ENCODE peak calls at places on chromosome 16, in ten cellular contexts. One of them, this sample, is unnamed.

GRCh38 chr16:49464093-49464492 is 90.5 kb downstream of the C16orf78 start:
- DNase-seq in astrocyte of the spinal cord: no peak
- DNase-seq in AG10803: no peak
- DNase-seq in PC-3: no peak
- DNase-seq in fibroblast of the aortic adventitia: no peak
- DNase-seq in epithelial cell of esophagus: no peak
- DNase-seq in cardiac fibroblast: no peak
- DNase-seq in RWPE1: no peak
- DNase-seq in left ventricle myocardium inferior: no peak
- DNase-seq in HFFc6: no peak
- DNase-seq in this sample: no peak

GRCh38 chr16:53131363-53132071 is 76.7 kb downstream of the CHD9 start:
- DNase-seq in cardiac fibroblast: peak
- DNase-seq in PC-3: peak
- DNase-seq in fibroblast of the aortic adventitia: peak
- DNase-seq in RWPE1: peak
- DNase-seq in astrocyte of the spinal cord: peak
- DNase-seq in left ventricle myocardium inferior: peak
- DNase-seq in AG10803: peak
- DNase-seq in HFFc6: peak
- DNase-seq in epithelial cell of esophagus: peak
- DNase-seq in this sample: peak

GRCh38 chr16:55534773-55535172 is 25.9 kb downstream of the LPCAT2 start:
- DNase-seq in PC-3: no peak
- DNase-seq in cardiac fibroblast: no peak
- DNase-seq in AG10803: no peak
- DNase-seq in epithelial cell of esophagus: peak
- DNase-seq in HFFc6: no peak
- DNase-seq in left ventricle myocardium inferior: no peak
- DNase-seq in fibroblast of the aortic adventitia: peak
- DNase-seq in astrocyte of the spinal cord: no peak
- DNase-seq in RWPE1: no peak
- DNase-seq in this sample: no peak

GRCh38 chr16:13560151-13560550 is 359.8 kb upstream of the ERCC4 start:
- DNase-seq in left ventricle myocardium inferior: no peak
- DNase-seq in HFFc6: no peak
- DNase-seq in epithelial cell of esophagus: no peak
- DNase-seq in PC-3: no peak
- DNase-seq in cardiac fibroblast: no peak
- DNase-seq in astrocyte of the spinal cord: no peak
- DNase-seq in RWPE1: no peak
- DNase-seq in AG10803: no peak
- DNase-seq in fibroblast of the aortic adventitia: no peak
- DNase-seq in this sample: no peak

GRCh38 chr16:46826618-46827017 is 4.4 kb downstream of the C16orf87 start:
- DNase-seq in AG10803: no peak
- DNase-seq in RWPE1: no peak
- DNase-seq in astrocyte of the spinal cord: no peak
- DNase-seq in fibroblast of the aortic adventitia: no peak
- DNase-seq in PC-3: no peak
- DNase-seq in cardiac fibroblast: no peak
- DNase-seq in HFFc6: peak
- DNase-seq in left ventricle myocardium inferior: no peak
- DNase-seq in epithelial cell of esophagus: no peak
- DNase-seq in this sample: no peak

GRCh38 chr16:57480127-57480753 is 6.1 kb downstream of the DOK4 start:
- DNase-seq in epithelial cell of esophagus: no peak
- DNase-seq in left ventricle myocardium inferior: peak
- DNase-seq in HFFc6: peak
- DNase-seq in cardiac fibroblast: peak
- DNase-seq in AG10803: peak
- DNase-seq in fibroblast of the aortic adventitia: peak
- DNase-seq in astrocyte of the spinal cord: no peak
- DNase-seq in RWPE1: no peak
- DNase-seq in PC-3: no peak
- DNase-seq in this sample: no peak

GRCh38 chr16:86626966-86627365 is 48.6 kb downstream of the FOXL1 start:
- DNase-seq in AG10803: no peak
- DNase-seq in epithelial cell of esophagus: peak
- DNase-seq in astrocyte of the spinal cord: peak
- DNase-seq in left ventricle myocardium inferior: no peak
- DNase-seq in PC-3: peak
- DNase-seq in fibroblast of the aortic adventitia: no peak
- DNase-seq in RWPE1: no peak
- DNase-seq in HFFc6: no peak
- DNase-seq in cardiac fibroblast: no peak
- DNase-seq in this sample: no peak

GRCh38 chr16:2499454-2499853 is 14.3 kb upstream of the ATP6V0C start:
- DNase-seq in astrocyte of the spinal cord: no peak
- DNase-seq in AG10803: no peak
- DNase-seq in cardiac fibroblast: no peak
- DNase-seq in HFFc6: no peak
- DNase-seq in fibroblast of the aortic adventitia: no peak
- DNase-seq in RWPE1: no peak
- DNase-seq in PC-3: no peak
- DNase-seq in left ventricle myocardium inferior: no peak
- DNase-seq in epithelial cell of esophagus: no peak
- DNase-seq in this sample: no peak

DNA sequence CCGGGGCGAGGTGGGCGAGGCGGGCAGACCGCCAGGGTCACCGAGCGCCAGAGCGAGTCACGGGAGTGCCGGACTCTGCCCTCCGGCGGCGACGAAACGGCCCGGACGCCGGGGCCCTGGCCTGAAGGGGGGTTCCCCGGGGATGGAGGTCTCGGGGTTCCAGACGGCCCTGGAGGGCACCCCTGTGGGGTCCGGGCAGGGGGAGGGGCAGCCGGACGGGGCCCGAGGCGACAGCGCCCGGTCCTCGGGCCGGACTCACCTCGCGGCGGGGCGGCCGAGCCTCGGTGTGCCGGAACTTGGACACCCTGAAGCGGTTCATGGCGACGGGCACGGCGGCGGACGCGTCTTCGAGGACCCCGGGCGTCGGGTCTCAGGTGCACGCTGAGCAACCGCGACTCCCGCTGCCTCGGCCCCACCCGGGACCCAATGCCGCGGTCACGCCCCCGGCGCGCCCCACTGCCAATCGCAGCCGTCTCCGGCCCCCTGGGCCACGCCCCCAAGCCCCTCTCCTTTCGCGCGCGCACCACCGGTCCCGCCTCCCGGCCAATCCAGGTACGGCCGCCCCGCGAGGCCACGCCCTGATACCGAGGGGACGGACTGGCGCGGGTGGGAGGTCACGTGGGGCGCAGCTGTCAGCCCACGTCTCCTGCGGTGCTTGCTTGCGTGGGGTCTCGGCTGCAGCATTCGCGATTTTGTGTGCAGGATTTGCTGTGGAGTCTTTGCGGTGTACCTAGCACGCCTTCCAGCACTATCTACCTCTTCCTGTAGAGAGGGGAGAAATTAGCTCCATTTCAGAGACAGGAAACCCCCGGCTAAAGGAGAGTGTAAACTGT is at the start of gene CORO7:
- DNase-seq in fibroblast of the aortic adventitia: peak
- DNase-seq in AG10803: peak
- DNase-seq in left ventricle myocardium inferior: peak
- DNase-seq in PC-3: peak
- DNase-seq in astrocyte of the spinal cord: peak
- DNase-seq in HFFc6: peak
- DNase-seq in cardiac fibroblast: peak
- DNase-seq in RWPE1: peak
- DNase-seq in epithelial cell of esophagus: peak
- DNase-seq in this sample: peak
- TF ChIP-seq CTCF in fibroblast of the aortic adventitia: no peak
- TF ChIP-seq CTCF in AG10803: no peak
- TF ChIP-seq CTCF in left ventricle myocardium inferior: no peak
- TF ChIP-seq CTCF in PC-3: no peak
- TF ChIP-seq CTCF in astrocyte of the spinal cord: no peak
- TF ChIP-seq CTCF in HFFc6: peak
- TF ChIP-seq CTCF in cardiac fibroblast: no peak
- TF ChIP-seq CTCF in RWPE1: no peak
- TF ChIP-seq CTCF in epithelial cell of esophagus: no peak
- TF ChIP-seq CTCF in this sample: no peak

GRCh38 chr16:27862953-27863352 is 200.6 kb downstream of the GSG1L start:
- DNase-seq in astrocyte of the spinal cord: no peak
- DNase-seq in epithelial cell of esophagus: no peak
- DNase-seq in fibroblast of the aortic adventitia: no peak
- DNase-seq in cardiac fibroblast: no peak
- DNase-seq in PC-3: no peak
- DNase-seq in AG10803: no peak
- DNase-seq in RWPE1: no peak
- DNase-seq in left ventricle myocardium inferior: no peak
- DNase-seq in HFFc6: no peak
- DNase-seq in this sample: no peak

GRCh38 chr16:27863377-27863776 is 200.1 kb downstream of the GSG1L start:
- DNase-seq in PC-3: no peak
- DNase-seq in epithelial cell of esophagus: no peak
- DNase-seq in left ventricle myocardium inferior: no peak
- DNase-seq in HFFc6: no peak
- DNase-seq in astrocyte of the spinal cord: no peak
- DNase-seq in fibroblast of the aortic adventitia: no peak
- DNase-seq in RWPE1: no peak
- DNase-seq in AG10803: no peak
- DNase-seq in cardiac fibroblast: no peak
- DNase-seq in this sample: no peak

GRCh38 chr16:27853651-27854050 is 209.9 kb downstream of the GSG1L start:
- DNase-seq in PC-3: no peak
- DNase-seq in cardiac fibroblast: no peak
- DNase-seq in epithelial cell of esophagus: no peak
- DNase-seq in AG10803: no peak
- DNase-seq in left ventricle myocardium inferior: no peak
- DNase-seq in RWPE1: no peak
- DNase-seq in HFFc6: no peak
- DNase-seq in fibroblast of the aortic adventitia: no peak
- DNase-seq in astrocyte of the spinal cord: no peak
- DNase-seq in this sample: no peak

GRCh38 chr16:27860091-27860490 is 203.4 kb downstream of the GSG1L start:
- DNase-seq in RWPE1: no peak
- DNase-seq in astrocyte of the spinal cord: no peak
- DNase-seq in left ventricle myocardium inferior: no peak
- DNase-seq in HFFc6: no peak
- DNase-seq in PC-3: no peak
- DNase-seq in cardiac fibroblast: no peak
- DNase-seq in AG10803: no peak
- DNase-seq in epithelial cell of esophagus: no peak
- DNase-seq in fibroblast of the aortic adventitia: no peak
- DNase-seq in this sample: no peak

GRCh38 chr16:27859020-27859419 is 204.5 kb downstream of the GSG1L start:
- DNase-seq in cardiac fibroblast: no peak
- DNase-seq in PC-3: no peak
- DNase-seq in epithelial cell of esophagus: no peak
- DNase-seq in AG10803: no peak
- DNase-seq in HFFc6: no peak
- DNase-seq in left ventricle myocardium inferior: no peak
- DNase-seq in RWPE1: no peak
- DNase-seq in fibroblast of the aortic adventitia: no peak
- DNase-seq in astrocyte of the spinal cord: no peak
- DNase-seq in this sample: no peak
- TF ChIP-seq CTCF in cardiac fibroblast: no peak
- TF ChIP-seq CTCF in PC-3: peak
- TF ChIP-seq CTCF in epithelial cell of esophagus: no peak
- TF ChIP-seq CTCF in AG10803: no peak
- TF ChIP-seq CTCF in HFFc6: peak
- TF ChIP-seq CTCF in left ventricle myocardium inferior: no peak
- TF ChIP-seq CTCF in RWPE1: no peak
- TF ChIP-seq CTCF in fibroblast of the aortic adventitia: no peak
- TF ChIP-seq CTCF in astrocyte of the spinal cord: no peak
- TF ChIP-seq CTCF in this sample: peak

GRCh38 chr16:70714526-70715112 is 28.8 kb upstream of the MTSS2 start:
- DNase-seq in left ventricle myocardium inferior: no peak
- DNase-seq in astrocyte of the spinal cord: no peak
- DNase-seq in HFFc6: no peak
- DNase-seq in cardiac fibroblast: no peak
- DNase-seq in AG10803: no peak
- DNase-seq in RWPE1: no peak
- DNase-seq in PC-3: no peak
- DNase-seq in epithelial cell of esophagus: no peak
- DNase-seq in fibroblast of the aortic adventitia: no peak
- DNase-seq in this sample: no peak

GRCh38 chr16:70713781-70714180 is 27.9 kb upstream of the MTSS2 start:
- DNase-seq in astrocyte of the spinal cord: no peak
- DNase-seq in AG10803: no peak
- DNase-seq in fibroblast of the aortic adventitia: no peak
- DNase-seq in PC-3: no peak
- DNase-seq in left ventricle myocardium inferior: no peak
- DNase-seq in epithelial cell of esophagus: no peak
- DNase-seq in cardiac fibroblast: no peak
- DNase-seq in HFFc6: no peak
- DNase-seq in RWPE1: no peak
- DNase-seq in this sample: no peak

GRCh38 chr16:70717065-70717464 is 31.2 kb upstream of the MTSS2 start:
- DNase-seq in RWPE1: no peak
- DNase-seq in astrocyte of the spinal cord: no peak
- DNase-seq in left ventricle myocardium inferior: no peak
- DNase-seq in HFFc6: no peak
- DNase-seq in epithelial cell of esophagus: no peak
- DNase-seq in fibroblast of the aortic adventitia: no peak
- DNase-seq in AG10803: no peak
- DNase-seq in PC-3: no peak
- DNase-seq in cardiac fibroblast: no peak
- DNase-seq in this sample: no peak

GRCh38 chr16:70715860-70716357 is 30.1 kb upstream of the MTSS2 start:
- DNase-seq in PC-3: peak
- DNase-seq in HFFc6: no peak
- DNase-seq in epithelial cell of esophagus: no peak
- DNase-seq in fibroblast of the aortic adventitia: peak
- DNase-seq in AG10803: no peak
- DNase-seq in RWPE1: no peak
- DNase-seq in astrocyte of the spinal cord: peak
- DNase-seq in cardiac fibroblast: peak
- DNase-seq in left ventricle myocardium inferior: no peak
- DNase-seq in this sample: no peak

DNA sequence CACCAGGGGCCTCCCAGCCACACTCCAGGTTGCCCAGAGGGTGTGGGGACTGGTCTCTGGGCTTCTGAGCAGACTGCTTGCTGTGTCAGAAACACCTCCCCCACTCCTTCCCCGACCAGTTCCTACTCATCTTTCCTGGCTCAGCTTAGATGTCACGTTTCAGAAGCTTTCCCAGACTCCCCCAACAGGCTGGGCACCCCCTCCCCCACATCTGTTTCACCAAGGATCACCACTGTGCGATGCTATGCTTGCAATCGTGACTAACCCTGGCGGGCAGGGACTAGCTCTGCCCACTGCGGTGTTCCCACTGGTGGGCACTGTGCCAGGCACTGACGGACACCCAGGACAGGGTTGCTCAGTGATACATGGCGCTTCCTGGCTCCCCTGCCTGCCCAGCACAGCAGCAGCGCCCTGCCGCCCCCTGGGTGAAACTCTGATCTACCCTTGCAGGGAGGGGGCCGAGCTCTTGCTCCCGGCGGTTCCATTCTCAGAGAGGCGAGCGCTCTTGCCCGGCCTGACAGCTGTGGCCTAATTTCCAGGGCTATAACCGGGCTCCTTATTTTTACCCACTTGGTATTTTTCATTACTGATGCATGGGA is 29.4 kb upstream of the MTSS2 start:
- DNase-seq in cardiac fibroblast: peak
- DNase-seq in fibroblast of the aortic adventitia: peak
- DNase-seq in HFFc6: peak
- DNase-seq in astrocyte of the spinal cord: peak
- DNase-seq in PC-3: peak
- DNase-seq in RWPE1: peak
- DNase-seq in AG10803: peak
- DNase-seq in epithelial cell of esophagus: peak
- DNase-seq in left ventricle myocardium inferior: peak
- DNase-seq in this sample: no peak
- TF ChIP-seq CTCF in cardiac fibroblast: peak
- TF ChIP-seq CTCF in fibroblast of the aortic adventitia: no peak
- TF ChIP-seq CTCF in HFFc6: peak
- TF ChIP-seq CTCF in astrocyte of the spinal cord: peak
- TF ChIP-seq CTCF in PC-3: peak
- TF ChIP-seq CTCF in RWPE1: no peak
- TF ChIP-seq CTCF in AG10803: peak
- TF ChIP-seq CTCF in epithelial cell of esophagus: peak
- TF ChIP-seq CTCF in left ventricle myocardium inferior: peak
- TF ChIP-seq CTCF in this sample: no peak

GRCh38 chr16:7512503-7512902 is 179.9 kb downstream of the RBFOX1 start:
- DNase-seq in astrocyte of the spinal cord: no peak
- DNase-seq in RWPE1: no peak
- DNase-seq in AG10803: no peak
- DNase-seq in HFFc6: no peak
- DNase-seq in PC-3: no peak
- DNase-seq in cardiac fibroblast: no peak
- DNase-seq in left ventricle myocardium inferior: no peak
- DNase-seq in fibroblast of the aortic adventitia: no peak
- DNase-seq in epithelial cell of esophagus: no peak
- DNase-seq in this sample: no peak

GRCh38 chr16:7509919-7510705 is 177.5 kb downstream of the RBFOX1 start:
- DNase-seq in left ventricle myocardium inferior: no peak
- DNase-seq in astrocyte of the spinal cord: no peak
- DNase-seq in cardiac fibroblast: no peak
- DNase-seq in HFFc6: no peak
- DNase-seq in RWPE1: no peak
- DNase-seq in PC-3: no peak
- DNase-seq in fibroblast of the aortic adventitia: no peak
- DNase-seq in epithelial cell of esophagus: no peak
- DNase-seq in AG10803: no peak
- DNase-seq in this sample: no peak

GRCh38 chr16:7511549-7512260 is 179.1 kb downstream of the RBFOX1 start:
- DNase-seq in PC-3: no peak
- DNase-seq in left ventricle myocardium inferior: no peak
- DNase-seq in HFFc6: no peak
- DNase-seq in AG10803: no peak
- DNase-seq in cardiac fibroblast: no peak
- DNase-seq in RWPE1: no peak
- DNase-seq in astrocyte of the spinal cord: no peak
- DNase-seq in epithelial cell of esophagus: no peak
- DNase-seq in fibroblast of the aortic adventitia: no peak
- DNase-seq in this sample: no peak

GRCh38 chr16:7515543-7515942 is 182.9 kb downstream of the RBFOX1 start:
- DNase-seq in RWPE1: no peak
- DNase-seq in AG10803: no peak
- DNase-seq in PC-3: no peak
- DNase-seq in astrocyte of the spinal cord: no peak
- DNase-seq in fibroblast of the aortic adventitia: no peak
- DNase-seq in left ventricle myocardium inferior: no peak
- DNase-seq in HFFc6: no peak
- DNase-seq in epithelial cell of esophagus: no peak
- DNase-seq in cardiac fibroblast: no peak
- DNase-seq in this sample: no peak

GRCh38 chr16:7513429-7513828 is 180.8 kb downstream of the RBFOX1 start:
- DNase-seq in HFFc6: no peak
- DNase-seq in RWPE1: no peak
- DNase-seq in AG10803: no peak
- DNase-seq in PC-3: no peak
- DNase-seq in cardiac fibroblast: no peak
- DNase-seq in astrocyte of the spinal cord: no peak
- DNase-seq in epithelial cell of esophagus: no peak
- DNase-seq in left ventricle myocardium inferior: no peak
- DNase-seq in fibroblast of the aortic adventitia: no peak
- DNase-seq in this sample: no peak
- TF ChIP-seq CTCF in HFFc6: peak
- TF ChIP-seq CTCF in RWPE1: no peak
- TF ChIP-seq CTCF in AG10803: no peak
- TF ChIP-seq CTCF in PC-3: peak
- TF ChIP-seq CTCF in cardiac fibroblast: no peak
- TF ChIP-seq CTCF in astrocyte of the spinal cord: no peak
- TF ChIP-seq CTCF in epithelial cell of esophagus: no peak
- TF ChIP-seq CTCF in left ventricle myocardium inferior: no peak
- TF ChIP-seq CTCF in fibroblast of the aortic adventitia: no peak
- TF ChIP-seq CTCF in this sample: peak

This sample was measured in GM13977.